ENCODE peak calls at places on chromosomes 11 and 22, in four cellular contexts. Q is GM12878, Y is K562, I is HepG2. N is an unnamed sample.

GRCh38 chr11:110429614-110430266 is at the start of gene FDX1:
- DNase-seq in Q (peak), Y (peak), I (peak), N (peak)

GRCh38 chr11:129946965-129947364 is 51.6 kb upstream of the NFRKB start:
- DNase-seq in Q (no peak), Y (no peak), I (no peak), N (no peak)

GRCh38 chr11:128653828-128654231 is 40.0 kb upstream of the FLI1 start:
- DNase-seq in Q (no peak), Y (no peak), I (no peak), N (no peak)

GRCh38 chr11:117226388-117227385 is 5.2 kb downstream of the PCSK7 start:
- DNase-seq in Q (peak), Y (peak), I (peak), N (peak)

GRCh38 chr22:37211075-37211852 is 1.0 kb downstream of the SSTR3 start:
- DNase-seq in Q (no peak), Y (no peak), I (no peak), N (no peak)

GRCh38 chr11:8265681-8266241 is 2.1 kb upstream of the LMO1 start:
- DNase-seq in Q (no peak), Y (peak), I (no peak), N (peak)

GRCh38 chr11:112298535-112298934 is 37.9 kb upstream of the PLET1 start:
- DNase-seq in Q (no peak), Y (no peak), I (no peak), N (no peak)

GRCh38 chr11:64805481-64805880 is 2.5 kb upstream of the MAP4K2 start:
- DNase-seq in Q (no peak), Y (no peak), I (no peak), N (no peak)

GRCh38 chr11:17238377-17238776 is 30.6 kb upstream of the PIK3C2A start:
- DNase-seq in Q (no peak), Y (no peak), I (no peak), N (no peak)

GRCh38 chr22:32205974-32206773 is 1.3 kb upstream of the RFPL2 start:
- DNase-seq in Q (no peak), Y (no peak), I (no peak), N (peak)

GRCh38 chr11:64834723-64835615 is 9.5 kb downstream of the CDC42BPG start:
- DNase-seq in Q (no peak), Y (no peak), I (no peak), N (no peak)

GRCh38 chr11:117026593-117027330 is 71.5 kb downstream of the SIK3 start:
- DNase-seq in Q (no peak), Y (no peak), I (no peak), N (no peak)

GRCh38 chr11:12625438-12626071 is 48.7 kb upstream of the TEAD1 start:
- DNase-seq in Q (no peak), Y (no peak), I (no peak), N (no peak)
- TF ChIP-seq NFIC in Q (no peak), Y (peak), I (no peak), N (peak)

GRCh38 chr11:47589103-47589502 is 2.6 kb downstream of the FAM180B start:
- DNase-seq in Q (no peak), Y (no peak), I (no peak), N (no peak)

GRCh38 chr11:47592276-47592675 is 1.9 kb downstream of the C1QTNF4 start:
- DNase-seq in Q (no peak), Y (no peak), I (no peak), N (no peak)

GRCh38 chr11:47589504-47590025 is 3.1 kb downstream of the FAM180B start:
- DNase-seq in Q (no peak), Y (no peak), I (no peak), N (no peak)

GRCh38 chr11:47591764-47592163 is 2.4 kb downstream of the C1QTNF4 start:
- DNase-seq in Q (no peak), Y (no peak), I (no peak), N (no peak)

DNA sequence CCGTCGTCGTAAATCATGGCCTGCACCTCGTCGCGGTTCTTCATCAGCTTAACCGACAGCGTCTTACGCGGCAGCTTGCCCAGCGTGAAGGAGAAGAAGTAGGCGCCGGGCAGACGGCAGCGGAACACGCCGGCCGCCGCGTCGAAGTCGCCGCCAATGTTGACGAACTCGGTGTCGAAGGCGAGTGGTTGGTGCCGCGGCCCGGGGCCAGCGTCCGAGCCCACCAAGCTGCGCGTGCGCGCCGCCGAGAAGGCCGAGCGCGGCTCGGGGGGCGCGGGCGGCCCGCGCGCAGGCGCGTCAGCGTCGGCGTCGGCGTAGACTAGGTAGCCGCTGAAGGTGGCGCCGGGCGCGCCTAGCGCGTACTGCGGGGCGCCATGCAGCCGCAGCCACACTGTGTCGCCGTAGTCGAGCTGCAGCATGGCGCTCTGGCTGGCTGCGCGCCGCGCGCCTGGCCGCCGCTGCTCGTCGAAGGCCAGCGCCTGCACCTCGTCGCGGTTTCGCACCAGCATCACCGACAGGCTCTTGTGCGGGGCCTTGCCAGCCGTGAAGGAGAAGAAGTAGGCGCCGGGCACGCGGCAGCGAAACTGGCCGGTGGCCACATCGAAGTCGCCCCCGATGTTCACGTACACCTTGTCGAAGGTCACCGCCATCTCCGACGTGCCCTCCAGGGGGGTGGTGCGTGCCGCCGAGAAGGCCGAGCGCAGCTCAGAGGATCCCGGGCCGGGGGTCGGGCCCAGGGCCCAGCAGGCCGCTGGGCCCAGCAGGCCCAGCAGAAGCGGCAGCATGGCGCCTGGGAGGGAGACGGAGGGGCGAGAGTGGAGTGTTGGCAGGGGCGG is 3.8 kb downstream of the FAM180B start:
- DNase-seq in Q (no peak), Y (no peak), I (no peak), N (no peak)
- H3K9ac ChIP-seq in Q (no peak), Y (no peak), I (no peak), N (no peak)

DNA sequence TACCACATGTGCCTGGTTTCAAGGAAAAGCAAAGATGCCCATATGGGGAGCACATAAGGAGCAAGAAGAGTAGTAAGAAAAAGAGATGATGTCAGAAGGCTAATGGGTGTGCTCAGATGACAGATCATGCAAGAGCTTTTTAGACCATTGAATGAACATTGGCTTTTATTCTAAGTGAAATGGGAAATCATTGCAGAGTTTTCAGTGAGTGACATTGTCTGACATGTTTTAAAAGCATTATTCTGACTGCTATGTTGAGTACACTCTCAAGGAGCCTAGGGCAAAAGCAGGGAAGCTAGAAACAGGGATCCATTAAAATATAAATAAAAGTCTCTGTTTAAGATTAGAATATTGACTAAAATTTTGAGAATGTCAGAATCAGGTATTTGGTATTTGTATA is 133.6 kb downstream of the METTL15 start:
- DNase-seq in Q (no peak), Y (no peak), I (no peak), N (no peak)
- TF ChIP-seq NFIC in Q (no peak), Y (no peak), I (no peak), N (no peak)

DNA sequence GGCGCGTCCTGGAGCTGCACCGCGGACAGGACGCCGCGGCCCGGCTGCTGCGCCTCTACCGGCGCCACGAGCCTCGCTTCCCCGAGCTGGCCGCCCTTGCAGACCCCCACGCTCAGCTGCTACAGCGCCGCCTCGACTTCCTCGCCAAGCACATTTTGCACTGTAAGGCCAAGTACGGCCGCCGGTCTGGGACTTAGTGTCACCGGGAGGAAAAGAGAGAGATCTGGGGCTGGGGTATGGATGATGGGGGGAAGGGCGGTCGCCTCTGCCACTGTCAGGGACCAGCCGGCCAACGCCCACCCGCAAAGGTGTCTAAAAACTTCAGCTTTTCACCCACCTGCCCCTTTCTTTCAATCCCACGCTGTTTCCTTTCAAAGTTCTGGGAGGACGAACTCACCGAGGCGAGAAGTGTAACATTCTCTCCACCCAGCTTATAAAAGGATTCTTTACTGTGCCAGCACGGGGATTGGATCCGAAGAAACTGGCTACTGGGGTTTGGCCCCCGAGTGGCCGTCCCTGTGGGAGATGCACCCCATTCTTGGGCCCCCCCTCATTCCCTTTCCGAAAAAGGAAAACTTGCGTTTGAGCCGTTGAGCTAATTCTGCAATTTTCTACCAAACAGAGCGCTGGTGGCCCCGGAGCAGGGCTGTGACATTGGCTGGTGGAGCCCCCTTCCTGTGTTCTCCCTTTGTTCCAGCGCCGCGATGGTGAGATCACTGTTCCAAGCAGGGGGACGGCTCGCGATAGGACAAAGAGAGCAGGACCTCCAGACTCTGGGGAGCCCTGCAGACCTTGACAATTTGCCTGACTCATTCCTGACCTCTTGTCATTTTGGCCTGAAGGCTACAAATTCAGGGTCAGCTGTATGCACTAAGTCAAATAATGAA is 1.7 kb downstream of the FJX1 start:
- DNase-seq in Q (no peak), Y (peak), I (peak), N (peak)
- H3K9ac ChIP-seq in Q (peak), Y (no peak), I (no peak), N (peak)

DNA sequence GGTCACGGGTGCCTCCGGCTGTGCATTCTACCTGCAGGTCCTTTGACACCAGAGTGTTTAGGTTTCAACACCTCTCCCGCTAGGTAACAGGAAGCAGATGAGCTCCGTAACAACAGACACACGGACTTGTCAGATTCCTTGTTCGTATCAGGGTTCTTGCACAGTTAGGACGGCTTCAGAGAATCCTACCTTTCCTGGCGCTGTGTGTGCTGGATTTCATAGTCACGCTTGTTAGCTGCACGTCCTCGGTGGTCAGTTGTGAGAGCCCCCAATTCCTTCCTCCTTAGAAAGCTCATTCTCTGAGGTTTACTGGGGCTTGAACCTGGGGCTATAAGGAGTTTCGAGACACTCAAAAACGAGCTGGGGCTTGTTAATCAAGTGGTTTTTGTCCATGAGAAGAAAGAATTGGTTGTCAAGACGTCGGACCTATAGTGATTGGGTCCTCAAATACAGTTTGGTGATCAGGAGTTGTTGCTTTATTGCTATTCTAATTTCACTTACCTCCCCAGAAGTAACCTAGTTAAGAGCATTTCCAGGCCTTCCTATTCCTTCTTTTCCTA is 672 bp downstream of the DDB2 start:
- DNase-seq in Q (peak), Y (peak), I (peak), N (no peak)
- TF ChIP-seq NFIC in Q (no peak), Y (no peak), I (no peak), N (no peak)